ENCODE peak calls at places on chromosomes 1 and 21, in four cellular contexts. One of them, this sample, is unnamed.

GRCh38 chr1:155166006-155166372 is 7.1 kb downstream of the KRTCAP2 start:
- DNase-seq in fibroblast of the aortic adventitia: no peak
- DNase-seq in brain microvascular endothelial cell: no peak
- DNase-seq in AG04450: no peak
- DNase-seq in this sample: no peak

GRCh38 chr1:203211812-203212211 is 17.7 kb downstream of the CHIT1 start:
- DNase-seq in fibroblast of the aortic adventitia: no peak
- DNase-seq in brain microvascular endothelial cell: no peak
- DNase-seq in AG04450: no peak
- DNase-seq in this sample: no peak

GRCh38 chr1:202505356-202505755 is 156.9 kb downstream of the PPP1R12B start:
- DNase-seq in fibroblast of the aortic adventitia: peak; percentile 91
- DNase-seq in brain microvascular endothelial cell: peak; percentile 67
- DNase-seq in AG04450: peak; percentile 75
- DNase-seq in this sample: peak; percentile 43

GRCh38 chr1:32966900-32967299 is 2.3 kb upstream of the RNF19B start:
- DNase-seq in fibroblast of the aortic adventitia: no peak
- DNase-seq in brain microvascular endothelial cell: no peak
- DNase-seq in AG04450: no peak
- DNase-seq in this sample: no peak

GRCh38 chr1:208535518-208535917 is 291.3 kb upstream of the PLXNA2 start:
- DNase-seq in fibroblast of the aortic adventitia: no peak
- DNase-seq in brain microvascular endothelial cell: no peak
- DNase-seq in AG04450: no peak
- DNase-seq in this sample: peak; percentile 9

GRCh38 chr1:63893976-63894375 is 120.2 kb downstream of the ROR1 start:
- DNase-seq in fibroblast of the aortic adventitia: no peak
- DNase-seq in brain microvascular endothelial cell: no peak
- DNase-seq in AG04450: no peak
- DNase-seq in this sample: no peak

GRCh38 chr1:215076312-215076711 is 6.2 kb upstream of the KCNK2 start:
- DNase-seq in fibroblast of the aortic adventitia: peak; percentile 58
- DNase-seq in brain microvascular endothelial cell: peak; percentile 45
- DNase-seq in AG04450: no peak
- DNase-seq in this sample: no peak

GRCh38 chr1:156666862-156667609 is 10.2 kb downstream of the NES start:
- DNase-seq in fibroblast of the aortic adventitia: no peak
- DNase-seq in brain microvascular endothelial cell: no peak
- DNase-seq in AG04450: no peak
- DNase-seq in this sample: no peak

GRCh38 chr21:33884361-33885157 is 31.0 kb downstream of the ATP5PO start:
- DNase-seq in fibroblast of the aortic adventitia: peak; percentile 92
- DNase-seq in brain microvascular endothelial cell: no peak
- DNase-seq in AG04450: no peak
- DNase-seq in this sample: no peak

GRCh38 chr1:41282679-41283317 is 40.7 kb upstream of the SCMH1 start:
- DNase-seq in fibroblast of the aortic adventitia: peak; percentile 28
- DNase-seq in brain microvascular endothelial cell: peak; percentile 20
- DNase-seq in AG04450: no peak
- DNase-seq in this sample: no peak

GRCh38 chr1:178093958-178094751 is at the start of gene RASAL2:
- DNase-seq in fibroblast of the aortic adventitia: peak; percentile 43
- DNase-seq in brain microvascular endothelial cell: peak; percentile 43
- DNase-seq in AG04450: no peak
- DNase-seq in this sample: peak; percentile 15

GRCh38 chr1:94544706-94545490 is 3.3 kb upstream of the F3 start:
- DNase-seq in fibroblast of the aortic adventitia: peak; percentile 90
- DNase-seq in brain microvascular endothelial cell: peak; percentile 62
- DNase-seq in AG04450: no peak
- DNase-seq in this sample: no peak

GRCh38 chr1:30321216-30321910 is 402.0 kb downstream of the MATN1 start:
- DNase-seq in fibroblast of the aortic adventitia: no peak
- DNase-seq in brain microvascular endothelial cell: no peak
- DNase-seq in AG04450: no peak
- DNase-seq in this sample: no peak

GRCh38 chr1:210446479-210446878 is 117.8 kb downstream of the HHAT start:
- DNase-seq in fibroblast of the aortic adventitia: no peak
- DNase-seq in brain microvascular endothelial cell: peak; percentile 33
- DNase-seq in AG04450: no peak
- DNase-seq in this sample: no peak

GRCh38 chr21:36437745-36438128 is 42.2 kb downstream of the CLDN14 start:
- DNase-seq in fibroblast of the aortic adventitia: peak; percentile 99
- DNase-seq in brain microvascular endothelial cell: peak; percentile 97
- DNase-seq in AG04450: peak; percentile 49
- DNase-seq in this sample: no peak

GRCh38 chr1:226506921-226507320 is 41.6 kb upstream of the STUM start:
- DNase-seq in fibroblast of the aortic adventitia: no peak
- DNase-seq in brain microvascular endothelial cell: no peak
- DNase-seq in AG04450: no peak
- DNase-seq in this sample: no peak

GRCh38 chr1:31861346-31861745 is 45.5 kb upstream of the SPOCD1 start:
- DNase-seq in fibroblast of the aortic adventitia: no peak
- DNase-seq in brain microvascular endothelial cell: no peak
- DNase-seq in AG04450: no peak
- DNase-seq in this sample: no peak

GRCh38 chr1:55474168-55474786 is 259.1 kb upstream of the USP24 start:
- DNase-seq in fibroblast of the aortic adventitia: peak; percentile 85
- DNase-seq in brain microvascular endothelial cell: no peak
- DNase-seq in AG04450: no peak
- DNase-seq in this sample: no peak

GRCh38 chr1:145927073-145927886 is at the start of gene RBM8A:
- DNase-seq in fibroblast of the aortic adventitia: peak; percentile 99
- DNase-seq in brain microvascular endothelial cell: peak; percentile 98
- DNase-seq in AG04450: peak; percentile 95
- DNase-seq in this sample: peak; percentile 97

GRCh38 chr1:95287078-95287477 is 53.1 kb downstream of the RWDD3 start:
- DNase-seq in fibroblast of the aortic adventitia: no peak
- DNase-seq in brain microvascular endothelial cell: no peak
- DNase-seq in AG04450: no peak
- DNase-seq in this sample: no peak

GRCh38 chr1:201426395-201427310 is 5.1 kb upstream of the TNNI1 start:
- DNase-seq in fibroblast of the aortic adventitia: no peak
- DNase-seq in brain microvascular endothelial cell: no peak
- DNase-seq in AG04450: no peak
- DNase-seq in this sample: no peak

GRCh38 chr1:43783671-43784205 is 76.4 kb downstream of the ST3GAL3 start:
- DNase-seq in fibroblast of the aortic adventitia: peak; percentile 27
- DNase-seq in brain microvascular endothelial cell: no peak
- DNase-seq in AG04450: no peak
- DNase-seq in this sample: no peak

GRCh38 chr1:2049517-2050481 is at the start of gene PRKCZ:
- DNase-seq in fibroblast of the aortic adventitia: no peak
- DNase-seq in brain microvascular endothelial cell: no peak
- DNase-seq in AG04450: no peak
- DNase-seq in this sample: peak; percentile 70
- TF ChIP-seq CTCF in fibroblast of the aortic adventitia: peak; percentile 2
- TF ChIP-seq CTCF in brain microvascular endothelial cell: peak; percentile 54
- TF ChIP-seq CTCF in AG04450: peak; percentile 12
- TF ChIP-seq CTCF in this sample: peak; percentile 60

GRCh38 chr1:23864801-23865542 is 3.1 kb downstream of the FUCA1 start:
- DNase-seq in fibroblast of the aortic adventitia: no peak
- DNase-seq in brain microvascular endothelial cell: no peak
- DNase-seq in AG04450: no peak
- DNase-seq in this sample: no peak

GRCh38 chr1:23867953-23868847 is at the start of gene FUCA1:
- DNase-seq in fibroblast of the aortic adventitia: peak; percentile 81
- DNase-seq in brain microvascular endothelial cell: peak; percentile 76
- DNase-seq in AG04450: peak; percentile 29
- DNase-seq in this sample: peak; percentile 78

GRCh38 chr1:23862640-23863039 is 5.5 kb downstream of the FUCA1 start:
- DNase-seq in fibroblast of the aortic adventitia: no peak
- DNase-seq in brain microvascular endothelial cell: no peak
- DNase-seq in AG04450: no peak
- DNase-seq in this sample: no peak

GRCh38 chr1:23867542-23867952 is 543 bp downstream of the FUCA1 start:
- DNase-seq in fibroblast of the aortic adventitia: no peak
- DNase-seq in brain microvascular endothelial cell: no peak
- DNase-seq in AG04450: no peak
- DNase-seq in this sample: no peak

GRCh38 chr1:23865543-23865930 is 2.6 kb downstream of the FUCA1 start:
- DNase-seq in fibroblast of the aortic adventitia: no peak
- DNase-seq in brain microvascular endothelial cell: peak; percentile 45
- DNase-seq in AG04450: no peak
- DNase-seq in this sample: peak; percentile 30
- H3K4me3 ChIP-seq in fibroblast of the aortic adventitia: no peak overlapping the region
- H3K4me3 ChIP-seq in brain microvascular endothelial cell: no peak overlapping the region
- H3K4me3 ChIP-seq in AG04450: no peak overlapping the region
- H3K4me3 ChIP-seq in this sample: no peak overlapping the region

GRCh38 chr1:29197590-29197924 is 15.9 kb upstream of the SRSF4 start:
- DNase-seq in fibroblast of the aortic adventitia: peak; percentile 53
- DNase-seq in brain microvascular endothelial cell: peak; percentile 47
- DNase-seq in AG04450: no peak
- DNase-seq in this sample: no peak
- TF ChIP-seq CTCF in fibroblast of the aortic adventitia: peak; percentile 48
- TF ChIP-seq CTCF in brain microvascular endothelial cell: peak; percentile 70
- TF ChIP-seq CTCF in AG04450: peak; percentile 58
- TF ChIP-seq CTCF in this sample: peak; percentile 59

GRCh38 chr1:115338457-115338820 is 390 bp upstream of the NGF start:
- DNase-seq in fibroblast of the aortic adventitia: no peak
- DNase-seq in brain microvascular endothelial cell: no peak
- DNase-seq in AG04450: no peak
- DNase-seq in this sample: no peak
- H3K4me3 ChIP-seq in fibroblast of the aortic adventitia: peak overlapping the region; percentile 98
- H3K4me3 ChIP-seq in brain microvascular endothelial cell: peak overlapping the region; percentile 66
- H3K4me3 ChIP-seq in AG04450: peak overlapping the region; percentile 93
- H3K4me3 ChIP-seq in this sample: peak overlapping the region; percentile 74

This sample was measured in retinal pigment epithelial cell.